ENCODE peak calls at places on chromosome 22, in four cellular contexts. F is breast epithelium, H is transverse colon, G is thyroid gland. X is an unnamed sample.

GRCh38 chr22:28329582-28330073 is 350.0 kb downstream of the TTC28 start:
- DNase-seq in F (no peak), H (no peak), G (no peak), X (no peak)

GRCh38 chr22:49555526-49555925 is 272.1 kb downstream of the BRD1 start:
- DNase-seq in F (peak), H (peak), G (no peak), X (peak)

GRCh38 chr22:48241658-48242057 is 1479.2 kb downstream of the TBC1D22A start:
- DNase-seq in F (no peak), H (no peak), G (no peak), X (no peak)

GRCh38 chr22:35330258-35330861 is 30.7 kb downstream of the TOM1 start:
- DNase-seq in F (no peak), H (peak), G (peak), X (no peak)

GRCh38 chr22:39814899-39815298 is 78.7 kb downstream of the ENTHD1 start:
- DNase-seq in F (no peak), H (no peak), G (no peak), X (no peak)

GRCh38 chr22:49204599-49205214 is 623.0 kb downstream of the BRD1 start:
- DNase-seq in F (peak), H (no peak), G (no peak), X (peak)

GRCh38 chr22:29054251-29054767 is 7.3 kb downstream of the C22orf31 start:
- DNase-seq in F (no peak), H (no peak), G (no peak), X (no peak)

GRCh38 chr22:25875461-25875860 is 133.5 kb downstream of the MYO18B start:
- DNase-seq in F (no peak), H (no peak), G (no peak), X (peak)

GRCh38 chr22:46942816-46943783 is 180.7 kb downstream of the TBC1D22A start:
- DNase-seq in F (no peak), H (no peak), G (no peak), X (no peak)

GRCh38 chr22:27170491-27170890 is 513.1 kb downstream of the MIAT start:
- DNase-seq in F (no peak), H (no peak), G (peak), X (peak)

GRCh38 chr22:46931881-46932280 is 169.4 kb downstream of the TBC1D22A start:
- DNase-seq in F (no peak), H (no peak), G (no peak), X (no peak)

GRCh38 chr22:42091446-42091764 is 833 bp upstream of the NDUFA6 start:
- DNase-seq in F (no peak), H (no peak), G (no peak), X (peak)
- H3K27ac ChIP-seq in F (peak), H (peak), G (peak), X (peak)

GRCh38 chr22:20205464-20205963 is 54.7 kb upstream of the CCDC188 start:
- DNase-seq in F (no peak), H (no peak), G (no peak), X (no peak)
- H3K27ac ChIP-seq in F (peak), H (peak), G (no peak), X (peak)

DNA sequence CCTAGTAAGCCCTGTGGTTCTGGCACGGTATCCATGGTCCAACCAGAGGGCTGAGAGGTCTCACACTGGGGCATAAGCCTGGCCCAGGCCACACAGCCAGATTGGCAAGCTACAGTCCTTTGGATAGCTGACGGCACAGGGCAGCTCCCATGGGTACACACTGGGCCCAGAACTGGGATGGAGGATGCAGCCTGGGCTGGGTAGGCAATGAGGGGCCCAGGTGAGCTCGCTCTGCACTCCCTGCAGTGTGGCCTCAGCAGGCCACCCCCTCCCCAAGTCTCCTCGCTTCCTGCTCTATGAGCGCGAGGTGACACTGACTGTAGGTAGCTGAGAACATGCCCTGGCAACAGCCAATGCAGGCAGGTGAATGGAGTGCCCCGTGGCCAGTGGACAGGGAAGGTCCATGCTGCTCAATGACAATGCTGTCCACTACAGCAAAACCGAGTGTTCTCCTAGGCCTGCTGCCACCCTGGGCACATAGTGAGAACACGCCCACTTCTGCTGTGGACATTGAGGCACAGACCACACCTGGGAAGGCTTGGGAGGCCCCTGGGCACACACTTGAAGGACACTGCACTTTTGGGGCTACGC is 3.8 kb downstream of the ARVCF start:
- DNase-seq in F (no peak), H (no peak), G (no peak), X (no peak)
- H3K27ac ChIP-seq in F (no peak), H (no peak), G (peak), X (peak)

DNA sequence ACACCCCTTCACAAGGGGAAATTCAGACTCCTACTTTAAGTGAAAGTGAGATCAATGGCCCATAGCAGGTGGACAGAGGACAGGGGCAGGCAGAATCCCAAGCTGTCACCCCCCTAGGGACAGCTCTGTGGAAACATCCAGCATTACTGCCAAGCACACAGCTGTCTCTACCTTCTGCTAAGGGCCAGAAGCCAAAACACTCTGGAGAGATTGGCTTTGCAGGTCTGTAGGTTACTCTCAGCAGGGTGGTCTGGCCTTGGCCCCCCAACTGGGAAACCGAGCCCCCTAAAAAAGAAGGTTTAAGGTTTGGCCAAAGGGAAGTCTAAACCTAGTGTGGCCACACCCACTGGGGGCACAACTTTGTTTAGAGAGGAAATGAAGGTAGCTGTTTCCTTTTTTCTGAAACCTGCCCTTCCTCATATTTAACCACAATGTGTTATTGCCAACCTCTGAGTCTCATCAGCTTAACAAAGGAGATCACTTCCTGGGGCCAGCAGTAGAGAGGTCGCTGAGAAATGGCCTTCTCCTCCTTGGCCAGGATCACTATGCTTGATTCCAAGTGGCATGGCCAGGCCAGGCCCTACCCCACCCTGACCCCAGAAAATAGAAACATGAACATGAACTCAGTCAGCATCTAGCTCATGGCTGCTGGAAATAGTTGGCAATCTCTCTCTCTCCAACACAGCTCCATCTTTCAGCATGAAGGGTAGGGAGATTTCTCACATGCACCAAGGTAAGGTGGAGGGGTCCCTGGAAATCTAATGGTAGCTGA is 25.9 kb upstream of the SCARF2 start:
- DNase-seq in F (no peak), H (no peak), G (no peak), X (no peak)
- H3K27ac ChIP-seq in F (peak), H (peak), G (no peak), X (peak)

GRCh38 chr22:37624876-37625275 is 14.6 kb upstream of the SH3BP1 start:
- DNase-seq in F (no peak), H (no peak), G (no peak), X (no peak)
- H3K27ac ChIP-seq in F (peak), H (peak), G (no peak), X (no peak)

GRCh38 chr22:41499624-41500280 is 30.8 kb downstream of the ACO2 start:
- DNase-seq in F (no peak), H (no peak), G (no peak), X (no peak)
- H3K27ac ChIP-seq in F (no peak), H (no peak), G (no peak), X (no peak)

GRCh38 chr22:23840026-23840425 is 1.2 kb upstream of the DERL3 start:
- DNase-seq in F (no peak), H (no peak), G (no peak), X (no peak)
- H3K27ac ChIP-seq in F (no peak), H (peak), G (no peak), X (no peak)

GRCh38 chr22:21741059-21741458 is 5.5 kb upstream of the YPEL1 start:
- DNase-seq in F (no peak), H (no peak), G (no peak), X (no peak)
- H3K27ac ChIP-seq in F (no peak), H (no peak), G (no peak), X (no peak)

GRCh38 chr22:31087744-31088215 is 6.7 kb downstream of the SMTN start:
- DNase-seq in F (no peak), H (no peak), G (no peak), X (peak)

GRCh38 chr22:31088233-31088986 is 7.3 kb downstream of the SMTN start:
- DNase-seq in F (no peak), H (no peak), G (no peak), X (peak)

GRCh38 chr22:31091106-31091975 is 10.2 kb downstream of the SMTN start:
- DNase-seq in F (no peak), H (peak), G (no peak), X (peak)

GRCh38 chr22:31090217-31091085 is 9.3 kb downstream of the SMTN start:
- DNase-seq in F (no peak), H (peak), G (no peak), X (peak)

GRCh38 chr22:31089101-31090100 is 8.3 kb downstream of the SMTN start:
- DNase-seq in F (no peak), H (peak), G (peak), X (peak)
- H3K27ac ChIP-seq in F (peak), H (peak), G (no peak), X (peak)

GRCh38 chr22:17085277-17086091 is 684 bp downstream of the IL17RA start:
- DNase-seq in F (no peak), H (peak), G (peak), X (peak)

GRCh38 chr22:17086750-17087149 is 1.9 kb downstream of the IL17RA start:
- DNase-seq in F (no peak), H (no peak), G (no peak), X (peak)

GRCh38 chr22:17086301-17086700 is 1.5 kb downstream of the IL17RA start:
- DNase-seq in F (no peak), H (no peak), G (no peak), X (peak)

GRCh38 chr22:17084554-17085276 is at the start of gene IL17RA:
- DNase-seq in F (peak), H (peak), G (peak), X (peak)

GRCh38 chr22:17087176-17088131 is 2.7 kb downstream of the IL17RA start:
- DNase-seq in F (no peak), H (no peak), G (no peak), X (peak)
- H3K27ac ChIP-seq in F (no peak), H (no peak), G (no peak), X (no peak)